ENCODE peak calls at places on chromosomes 7 and 10, in six cellular contexts. B, X, U, V, I and M are unnamed samples.

GRCh38 chr7:140003913-140004382 is 58.8 kb downstream of the PARP12 start:
- DNase-seq in V (peak; percentile 90), U (no peak), X (peak; percentile 49), B (peak; percentile 83), I (peak; percentile 77), M (peak; percentile 65)

GRCh38 chr7:46319841-46320240 is 398.8 kb upstream of the IGFBP3 start:
- DNase-seq in X (peak; percentile 28), I (no peak), V (no peak), U (no peak), B (no peak), M (no peak)

GRCh38 chr7:21013765-21014502 is 227.2 kb upstream of the SP8 start:
- DNase-seq in U (no peak), X (peak; percentile 80), B (no peak), I (no peak), V (no peak), M (no peak)

GRCh38 chr10:117553171-117553814 is 10.7 kb downstream of the EMX2 start:
- DNase-seq in V (peak; percentile 72), B (no peak), U (no peak), X (no peak), I (no peak), M (no peak)

GRCh38 chr7:45874408-45875131 is 1.7 kb upstream of the CCDC201 start:
- DNase-seq in V (no peak), B (peak; percentile 42), X (peak; percentile 63), I (peak; percentile 75), U (no peak), M (peak; percentile 8)

GRCh38 chr7:149819961-149820340 is 18.2 kb upstream of the ZNF862 start:
- DNase-seq in V (no peak), U (no peak), B (no peak), X (no peak), I (no peak), M (no peak)

GRCh38 chr7:32586291-32587221 is 91.3 kb downstream of the AVL9 start:
- DNase-seq in B (peak; percentile 86), I (peak; percentile 98), X (no peak), U (peak; percentile 76), V (no peak), M (peak; percentile 92)

GRCh38 chr10:114208351-114208750 is 29.2 kb downstream of the TDRD1 start:
- DNase-seq in B (no peak), V (peak; percentile 27), X (no peak), U (no peak), I (no peak), M (peak; percentile 7)

GRCh38 chr10:124736491-124737136 is 7.6 kb downstream of the FAM53B start:
- DNase-seq in B (peak; percentile 75), X (peak; percentile 65), U (peak; percentile 87), I (peak; percentile 41), V (no peak), M (no peak)

GRCh38 chr10:119251315-119251708 is 43.9 kb downstream of the GRK5 start:
- DNase-seq in U (no peak), V (no peak), B (peak; percentile 89), I (peak; percentile 75), X (no peak), M (no peak)

GRCh38 chr10:84179059-84179710 is 5.6 kb downstream of the GPR15LG start:
- DNase-seq in U (no peak), I (no peak), X (peak; percentile 100), B (peak; percentile 39), V (no peak), M (peak; percentile 46)

GRCh38 chr7:15326044-15326644 is 235.7 kb downstream of the AGMO start:
- DNase-seq in X (no peak), I (peak; percentile 50), V (peak; percentile 61), B (peak; percentile 76), U (no peak), M (peak; percentile 51)

GRCh38 chr7:6226194-6226799 is 46.1 kb downstream of the CYTH3 start:
- DNase-seq in B (peak; percentile 83), X (no peak), U (no peak), I (peak; percentile 46), V (no peak), M (peak; percentile 31)

GRCh38 chr7:151696738-151697514 is 177.2 kb upstream of the RHEB start:
- DNase-seq in B (no peak), I (no peak), X (peak; percentile 63), U (peak; percentile 41), V (peak; percentile 58), M (no peak)

GRCh38 chr10:34824870-34825269 is 9.8 kb upstream of the PARD3 start:
- DNase-seq in V (peak; percentile 38), B (no peak), X (no peak), U (no peak), I (no peak), M (no peak)

GRCh38 chr10:77715081-77715480 is 77.5 kb upstream of the KCNMA1 start:
- DNase-seq in U (no peak), B (no peak), V (peak; percentile 26), I (no peak), X (no peak), M (no peak)

GRCh38 chr7:22117222-22117621 is 171.5 kb upstream of the CDCA7L start:
- DNase-seq in B (no peak), U (no peak), V (no peak), X (no peak), I (no peak), M (no peak)

GRCh38 chr10:42969147-42969546 is 107.7 kb upstream of the RET start:
- DNase-seq in B (no peak), I (no peak), V (no peak), U (no peak), X (no peak), M (no peak)

GRCh38 chr7:125654076-125654475 is 724.5 kb upstream of the POT1 start:
- DNase-seq in I (no peak), V (no peak), X (no peak), U (no peak), B (no peak), M (no peak)

GRCh38 chr10:46222364-46222935 is 64.3 kb upstream of the ANTXRL start:
- DNase-seq in X (no peak), B (no peak), U (no peak), V (no peak), I (no peak), M (no peak)

GRCh38 chr10:53458007-53458406 is 685.4 kb upstream of the MBL2 start:
- DNase-seq in B (no peak), U (no peak), X (no peak), V (peak; percentile 24), I (no peak), M (no peak)

GRCh38 chr10:19749185-19749729 is 67.0 kb upstream of the PLXDC2 start:
- DNase-seq in B (no peak), X (peak; percentile 54), I (peak; percentile 71), U (no peak), V (no peak), M (no peak)

GRCh38 chr10:105952153-105952552 is 1212.4 kb downstream of the SORCS1 start:
- DNase-seq in I (peak; percentile 40), B (peak; percentile 71), U (no peak), X (peak; percentile 64), V (peak; percentile 77), M (peak; percentile 64)

GRCh38 chr7:77839919-77840318 is 41.3 kb downstream of the PHTF2 start:
- DNase-seq in V (no peak), B (no peak), I (no peak), X (no peak), U (no peak), M (no peak)

GRCh38 chr10:46328853-46329689 is 42.3 kb downstream of the ANTXRL start:
- DNase-seq in I (no peak), V (no peak), X (no peak), U (no peak), B (no peak), M (no peak)

GRCh38 chr10:78914502-78915330 is 154.1 kb upstream of the ZMIZ1 start:
- DNase-seq in X (peak; percentile 16), B (no peak), V (no peak), U (no peak), I (no peak), M (peak; percentile 67)

GRCh38 chr7:37987732-37988131 is 67.3 kb downstream of the EPDR1 start:
- DNase-seq in V (no peak), U (no peak), B (peak; percentile 47), X (peak; percentile 58), I (peak; percentile 82), M (no peak)

GRCh38 chr7:152899482-152900166 is 140.1 kb downstream of the ACTR3B start:
- DNase-seq in I (peak; percentile 3), X (no peak), B (no peak), V (no peak), U (peak; percentile 40), M (peak; percentile 23)

DNA sequence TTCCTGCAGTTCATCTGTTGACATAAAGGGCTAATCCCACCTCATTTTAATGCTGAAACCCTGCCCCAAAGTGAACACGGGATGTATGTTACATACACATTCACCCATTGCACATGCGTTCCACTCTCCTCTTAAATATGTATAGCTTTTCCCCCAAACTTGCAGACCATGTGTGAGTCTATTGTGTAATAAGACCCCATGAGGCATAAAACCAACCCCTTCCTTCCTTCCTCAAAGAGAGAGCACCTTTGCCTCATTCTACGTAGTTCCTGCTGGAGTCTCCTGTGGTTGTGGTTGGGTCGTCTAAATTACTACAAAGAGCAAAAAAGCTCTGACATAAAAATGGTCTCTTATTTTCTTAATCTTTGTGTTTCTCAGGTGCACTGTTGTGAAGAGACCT is 345.7 kb upstream of the KLF6 start:
- DNase-seq in B (no peak), I (no peak), X (no peak), U (no peak), V (no peak), M (peak; percentile 56)
- H3K4me3 ChIP-seq in B (peak overlapping the region; percentile 60), I (no peak overlapping the region), X (no peak overlapping the region), U (no peak overlapping the region), V (no peak overlapping the region), M (no peak overlapping the region)

GRCh38 chr10:87873656-87874055 is 10.2 kb downstream of the PTEN start:
- DNase-seq in B (no peak), I (no peak), V (no peak), X (peak; percentile 5), U (no peak), M (no peak)
- H3K4me3 ChIP-seq in B (no peak overlapping the region), I (no peak overlapping the region), V (no peak overlapping the region), X (peak overlapping the region; percentile 22), U (no peak overlapping the region), M (no peak overlapping the region)

GRCh38 chr10:75223507-75223906 is 12.2 kb downstream of the COMTD1 start:
- DNase-seq in I (no peak), U (no peak), B (no peak), V (peak; percentile 83), X (no peak), M (no peak)
- H3K4me3 ChIP-seq in I (no peak overlapping the region), U (no peak overlapping the region), B (no peak overlapping the region), V (peak overlapping the region; percentile 11), X (no peak overlapping the region), M (no peak overlapping the region)

GRCh38 chr7:30918676-30919075 is 7.0 kb downstream of the AQP1 start:
- DNase-seq in V (no peak), U (no peak), X (no peak), I (no peak), B (no peak), M (no peak)
- H3K4me3 ChIP-seq in V (no peak overlapping the region), U (peak overlapping the region; percentile 22), X (no peak overlapping the region), I (no peak overlapping the region), B (no peak overlapping the region), M (no peak overlapping the region)

GRCh38 chr10:130108934-130109604 is 1.6 kb downstream of the C10orf143 start:
- DNase-seq in V (no peak), X (no peak), U (no peak), B (no peak), I (no peak), M (no peak)
- H3K4me3 ChIP-seq in V (peak overlapping the region; percentile 98), X (peak overlapping the region; percentile 74), U (peak overlapping the region; percentile 74), B (peak overlapping the region; percentile 93), I (peak overlapping the region; percentile 64), M (peak overlapping the region; percentile 74)